ENCODE peak calls at places on chromosomes 13 and 19, in five cellular contexts. One of them, this sample, is unnamed.

GRCh38 chr19:31255863-31256600 is 93.2 kb downstream of the TSHZ3 start:
- DNase-seq in CD8-positive, alpha-beta T cell: no peak
- DNase-seq in right lobe of liver: no peak
- DNase-seq in HFF-Myc: no peak
- DNase-seq in AG04450: no peak
- DNase-seq in this sample: no peak

GRCh38 chr19:52646571-52647222 is 8.5 kb upstream of the ZNF83 start:
- DNase-seq in right lobe of liver: no peak
- DNase-seq in HFF-Myc: no peak
- DNase-seq in AG04450: no peak
- DNase-seq in CD8-positive, alpha-beta T cell: no peak
- DNase-seq in this sample: peak

GRCh38 chr13:80707000-80707983 is 366.4 kb upstream of the SPRY2 start:
- DNase-seq in CD8-positive, alpha-beta T cell: no peak
- DNase-seq in right lobe of liver: no peak
- DNase-seq in HFF-Myc: no peak
- DNase-seq in AG04450: no peak
- DNase-seq in this sample: no peak

GRCh38 chr13:38582133-38582532 is 104.7 kb upstream of the FREM2 start:
- DNase-seq in HFF-Myc: no peak
- DNase-seq in AG04450: no peak
- DNase-seq in CD8-positive, alpha-beta T cell: no peak
- DNase-seq in right lobe of liver: no peak
- DNase-seq in this sample: peak

GRCh38 chr13:110233682-110234280 is 73.2 kb downstream of the COL4A1 start:
- DNase-seq in right lobe of liver: no peak
- DNase-seq in AG04450: no peak
- DNase-seq in CD8-positive, alpha-beta T cell: no peak
- DNase-seq in HFF-Myc: no peak
- DNase-seq in this sample: peak

GRCh38 chr19:17114414-17114831 is 38.8 kb downstream of the MYO9B start:
- DNase-seq in AG04450: no peak
- DNase-seq in HFF-Myc: no peak
- DNase-seq in CD8-positive, alpha-beta T cell: no peak
- DNase-seq in right lobe of liver: no peak
- DNase-seq in this sample: peak

GRCh38 chr13:33743438-33744368 is 74.2 kb upstream of the RFC3 start:
- DNase-seq in HFF-Myc: no peak
- DNase-seq in right lobe of liver: no peak
- DNase-seq in AG04450: no peak
- DNase-seq in CD8-positive, alpha-beta T cell: no peak
- DNase-seq in this sample: no peak

GRCh38 chr13:106291006-106291405 is 244.5 kb downstream of the EFNB2 start:
- DNase-seq in HFF-Myc: peak
- DNase-seq in right lobe of liver: no peak
- DNase-seq in AG04450: no peak
- DNase-seq in CD8-positive, alpha-beta T cell: no peak
- DNase-seq in this sample: peak

GRCh38 chr19:2016041-2016807 is 710 bp upstream of the BTBD2 start:
- DNase-seq in AG04450: peak
- DNase-seq in CD8-positive, alpha-beta T cell: peak
- DNase-seq in HFF-Myc: no peak
- DNase-seq in right lobe of liver: peak
- DNase-seq in this sample: peak
- H3K4me3 ChIP-seq in AG04450: peak
- H3K4me3 ChIP-seq in CD8-positive, alpha-beta T cell: no peak
- H3K4me3 ChIP-seq in HFF-Myc: peak
- H3K4me3 ChIP-seq in right lobe of liver: no peak
- H3K4me3 ChIP-seq in this sample: peak

DNA sequence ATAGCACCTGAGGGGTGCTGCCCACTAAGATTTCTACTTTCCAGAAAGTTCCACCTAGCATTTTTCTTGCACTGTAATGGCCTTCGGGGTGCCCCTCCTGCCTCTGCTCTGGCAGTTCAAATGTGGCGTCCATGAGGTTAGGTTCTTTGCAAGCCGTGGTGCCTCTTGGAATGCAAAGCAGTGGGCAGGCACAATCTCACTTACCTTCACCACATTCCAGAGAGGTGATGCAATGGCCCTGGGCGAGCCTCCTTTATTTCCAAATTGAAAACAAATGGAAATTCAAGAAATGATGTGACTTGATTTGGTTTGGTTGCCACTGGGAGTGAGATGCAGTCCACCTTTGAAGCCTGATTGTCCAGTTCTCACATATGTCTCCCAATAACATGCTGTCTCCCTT is 46.9 kb downstream of the FGF9 start:
- DNase-seq in HFF-Myc: no peak
- DNase-seq in CD8-positive, alpha-beta T cell: no peak
- DNase-seq in AG04450: no peak
- DNase-seq in right lobe of liver: no peak
- DNase-seq in this sample: no peak
- TF ChIP-seq CTCF in HFF-Myc: no peak
- TF ChIP-seq CTCF in CD8-positive, alpha-beta T cell: no peak
- TF ChIP-seq CTCF in AG04450: no peak
- TF ChIP-seq CTCF in right lobe of liver: no peak
- TF ChIP-seq CTCF in this sample: no peak

GRCh38 chr19:46494936-46495788 is 505 bp downstream of the PNMA8B start:
- DNase-seq in HFF-Myc: no peak
- DNase-seq in right lobe of liver: no peak
- DNase-seq in CD8-positive, alpha-beta T cell: no peak
- DNase-seq in AG04450: no peak
- DNase-seq in this sample: no peak
- H3K4me3 ChIP-seq in HFF-Myc: peak
- H3K4me3 ChIP-seq in right lobe of liver: peak
- H3K4me3 ChIP-seq in CD8-positive, alpha-beta T cell: no peak
- H3K4me3 ChIP-seq in AG04450: peak
- H3K4me3 ChIP-seq in this sample: peak

GRCh38 chr13:113656015-113656588 is 1.9 kb downstream of the ATP4B start:
- DNase-seq in AG04450: no peak
- DNase-seq in CD8-positive, alpha-beta T cell: peak
- DNase-seq in HFF-Myc: no peak
- DNase-seq in right lobe of liver: peak
- DNase-seq in this sample: no peak
- TF ChIP-seq CTCF in AG04450: no peak
- TF ChIP-seq CTCF in CD8-positive, alpha-beta T cell: no peak
- TF ChIP-seq CTCF in HFF-Myc: no peak
- TF ChIP-seq CTCF in right lobe of liver: no peak
- TF ChIP-seq CTCF in this sample: no peak

GRCh38 chr13:49400755-49401659 is 42.9 kb downstream of the CAB39L start:
- DNase-seq in AG04450: peak
- DNase-seq in right lobe of liver: no peak
- DNase-seq in HFF-Myc: peak
- DNase-seq in CD8-positive, alpha-beta T cell: no peak
- DNase-seq in this sample: peak
- H3K4me3 ChIP-seq in AG04450: no peak
- H3K4me3 ChIP-seq in right lobe of liver: no peak
- H3K4me3 ChIP-seq in HFF-Myc: peak
- H3K4me3 ChIP-seq in CD8-positive, alpha-beta T cell: no peak
- H3K4me3 ChIP-seq in this sample: no peak

This sample was measured in fibroblast of mammary gland.